ENCODE peak calls at places on chromosomes 16 and 17, in ten cellular contexts. Q is Kasumi-1; U is activated CD4-positive, alpha-beta T cell treated with anti-CD3 and anti-CD28 coated beads for 4 hours; B is NCI-H1092; H is heart left ventricle; D is globus pallidus; V is NCI-H510A treated with DMSO at 0.1 percent for 48 hours; L is psoas muscle; W is NCI-H460; T is stimulated activated CD4-positive, alpha-beta T cell treated with anti-CD3 and anti-CD28 coated beads, Interleukin-2, amount 100 ng/mL, for 24 hours. M is an unnamed sample.

GRCh38 chr16:89669755-89670154 is 12.1 kb downstream of the SPATA33 start:
- DNase-seq in B (no peak), U (no peak), L (no peak), D (no peak), V (no peak), T (no peak), W (no peak), Q (no peak), H (no peak), M (no peak)

GRCh38 chr16:77548766-77549165 is 113.9 kb upstream of the ADAMTS18 start:
- DNase-seq in B (no peak), V (no peak), U (no peak), T (no peak), D (no peak), W (no peak), Q (peak), L (no peak), H (no peak), M (no peak)

GRCh38 chr16:70391881-70392481 is 45.3 kb downstream of the DDX19A start:
- DNase-seq in Q (no peak), U (no peak), L (peak), T (no peak), W (peak), H (peak), B (no peak), V (no peak), D (no peak), M (no peak)

GRCh38 chr16:53968454-53968853 is 264.5 kb downstream of the FTO start:
- DNase-seq in W (no peak), U (no peak), V (no peak), B (no peak), T (no peak), Q (no peak), H (no peak), L (no peak), D (no peak), M (no peak)

GRCh38 chr17:28707339-28707720 is 4.4 kb downstream of the PROCA1 start:
- DNase-seq in W (no peak), U (no peak), V (no peak), Q (no peak), H (no peak), D (no peak), L (no peak), B (no peak), T (no peak), M (no peak)

GRCh38 chr17:58303981-58304734 is 23.4 kb upstream of the MPO start:
- DNase-seq in B (no peak), H (no peak), W (peak), V (peak), T (peak), Q (no peak), D (peak), L (no peak), U (peak), M (peak)

GRCh38 chr17:45432405-45433113 is at the start of gene ARHGAP27:
- DNase-seq in V (peak), H (peak), D (no peak), U (no peak), T (no peak), L (peak), Q (peak), B (no peak), W (no peak), M (no peak)

GRCh38 chr16:78925071-78925714 is 675.3 kb downstream of the MAF start:
- DNase-seq in V (no peak), L (peak), B (no peak), D (peak), Q (peak), T (peak), H (peak), W (no peak), U (peak), M (no peak)

GRCh38 chr16:87584271-87584670 is 18.0 kb upstream of the JPH3 start:
- DNase-seq in H (no peak), L (no peak), B (no peak), Q (no peak), D (no peak), T (no peak), W (no peak), V (no peak), U (no peak), M (no peak)

GRCh38 chr17:2867441-2868424 is 71.5 kb downstream of the RAP1GAP2 start:
- DNase-seq in T (no peak), Q (no peak), H (no peak), U (no peak), D (no peak), V (no peak), L (peak), B (no peak), W (no peak), M (no peak)

GRCh38 chr17:32515677-32516383 is 29.0 kb downstream of the CDK5R1 start:
- DNase-seq in H (no peak), Q (no peak), W (no peak), L (no peak), T (no peak), U (no peak), D (no peak), B (no peak), V (no peak), M (peak)